ENCODE peak calls at places on chromosomes 7 and 10, in eight cellular contexts. U is ELR; K is effector CD4-positive, alpha-beta T cell; X is MM.1S; Y is activated CD4-positive, alpha-beta T cell treated with anti-CD3 and anti-CD28 coated beads for 48 hours; C is KBM-7; H is neural crest cell; W is suprapubic skin. A is an unnamed sample.

GRCh38 chr7:27923308-27923980 is 183.5 kb downstream of the TAX1BP1 start:
- DNase-seq in Y (no peak), H (no peak), U (no peak), W (no peak), K (no peak), C (no peak), X (no peak), A (no peak)

GRCh38 chr10:36026081-36026480 is 384.0 kb upstream of the FZD8 start:
- DNase-seq in C (no peak), U (peak), Y (no peak), H (no peak), W (no peak), K (no peak), X (no peak), A (no peak)

GRCh38 chr10:127345231-127345965 is 149.0 kb upstream of the INSYN2A start:
- DNase-seq in X (no peak), K (no peak), H (no peak), W (no peak), U (no peak), Y (no peak), C (no peak), A (no peak)

GRCh38 chr10:123804716-123805115 is 86.9 kb downstream of the CPXM2 start:
- DNase-seq in K (no peak), Y (no peak), U (peak), W (no peak), H (no peak), X (no peak), C (no peak), A (no peak)

GRCh38 chr7:27165089-27165654 is at the start of gene HOXA9:
- DNase-seq in W (peak), K (no peak), Y (no peak), X (no peak), C (peak), U (peak), H (no peak), A (no peak)

GRCh38 chr10:3068968-3069737 is 1.8 kb downstream of the PFKP start:
- DNase-seq in W (no peak), Y (peak), H (no peak), U (peak), X (no peak), C (peak), K (no peak), A (no peak)

GRCh38 chr7:39622609-39623311 is 612 bp upstream of the RALA start:
- DNase-seq in H (no peak), C (no peak), U (no peak), Y (no peak), K (no peak), X (no peak), W (no peak), A (no peak)

GRCh38 chr10:126663328-126663727 is 7.2 kb downstream of the C10orf90 start:
- DNase-seq in U (peak), W (no peak), C (peak), X (no peak), Y (peak), H (no peak), K (no peak), A (peak)

GRCh38 chr7:2049111-2049781 is 183.5 kb downstream of the MAD1L1 start:
- DNase-seq in H (no peak), W (no peak), U (no peak), C (no peak), Y (no peak), K (no peak), X (no peak), A (no peak)

GRCh38 chr7:106797937-106798336 is 67.1 kb upstream of the PIK3CG start:
- DNase-seq in K (no peak), C (no peak), U (no peak), X (no peak), H (no peak), Y (no peak), W (no peak), A (no peak)

GRCh38 chr7:106914018-106914607 is 49.0 kb downstream of the PIK3CG start:
- DNase-seq in W (no peak), X (no peak), Y (no peak), U (no peak), K (no peak), C (no peak), H (no peak), A (no peak)

GRCh38 chr7:46383605-46384004 is 462.5 kb upstream of the IGFBP3 start:
- DNase-seq in W (no peak), H (no peak), C (no peak), K (no peak), X (no peak), Y (no peak), U (peak), A (no peak)

GRCh38 chr7:149624006-149624405 is 126.4 kb upstream of the ZNF746 start:
- DNase-seq in U (peak), C (peak), Y (peak), H (no peak), W (no peak), X (peak), K (peak), A (peak)

GRCh38 chr7:105473163-105473562 is 48.9 kb downstream of the PUS7 start:
- DNase-seq in Y (no peak), X (no peak), H (no peak), W (no peak), C (no peak), K (no peak), U (peak), A (no peak)

GRCh38 chr10:55426138-55426537 is 625.1 kb upstream of the PCDH15 start:
- DNase-seq in K (no peak), W (no peak), U (no peak), Y (no peak), X (no peak), C (no peak), H (no peak), A (no peak)

GRCh38 chr7:128104109-128104742 is 73.0 kb upstream of the LRRC4 start:
- DNase-seq in H (no peak), K (no peak), U (no peak), C (peak), Y (no peak), X (no peak), W (no peak), A (no peak)

GRCh38 chr10:96089116-96089515 is 41.0 kb upstream of the ZNF518A start:
- DNase-seq in K (no peak), C (no peak), X (peak), H (no peak), Y (no peak), U (no peak), W (no peak), A (no peak)

GRCh38 chr10:95341716-95342130 is 50.9 kb upstream of the PDLIM1 start:
- DNase-seq in C (no peak), Y (no peak), H (no peak), X (no peak), K (no peak), U (peak), W (no peak), A (no peak)

GRCh38 chr7:117993377-117994003 is 120.2 kb upstream of the CTTNBP2 start:
- DNase-seq in Y (peak), K (no peak), H (peak), X (peak), U (peak), C (peak), W (no peak), A (peak)

GRCh38 chr7:136517971-136518370 is 350.5 kb upstream of the CHRM2 start:
- DNase-seq in H (no peak), K (no peak), Y (no peak), U (no peak), C (no peak), X (no peak), W (no peak), A (no peak)

GRCh38 chr7:39978252-39978934 is 28.3 kb downstream of the CDK13 start:
- DNase-seq in W (no peak), X (no peak), H (no peak), U (no peak), K (no peak), Y (no peak), C (peak), A (no peak)

GRCh38 chr7:28815369-28815927 is 142.7 kb downstream of the TRIL start:
- DNase-seq in X (peak), H (no peak), Y (no peak), K (no peak), C (no peak), U (no peak), W (no peak), A (no peak)

GRCh38 chr10:30857803-30858202 is 173.9 kb downstream of the ZNF438 start:
- DNase-seq in Y (no peak), C (no peak), U (no peak), H (no peak), X (no peak), W (peak), K (no peak), A (peak)

GRCh38 chr10:115950320-115950719 is 322.7 kb downstream of the GFRA1 start:
- DNase-seq in Y (no peak), C (no peak), H (no peak), K (no peak), U (no peak), X (no peak), W (no peak), A (no peak)

GRCh38 chr10:314871-315270 is 179.6 kb downstream of the ZMYND11 start:
- DNase-seq in H (no peak), X (no peak), K (no peak), Y (no peak), C (no peak), U (no peak), W (no peak), A (no peak)

GRCh38 chr10:58351616-58352578 is 17.1 kb downstream of the UBE2D1 start:
- DNase-seq in U (no peak), H (no peak), K (no peak), W (no peak), X (no peak), C (no peak), Y (no peak), A (no peak)

GRCh38 chr10:11865561-11865960 is 42.4 kb downstream of the PROSER2 start:
- DNase-seq in X (no peak), H (no peak), Y (no peak), W (no peak), C (no peak), U (no peak), K (no peak), A (no peak)

GRCh38 chr10:52755297-52756062 is 17.1 kb downstream of the MBL2 start:
- DNase-seq in U (no peak), W (no peak), K (no peak), H (no peak), X (no peak), Y (no peak), C (peak), A (peak)

GRCh38 chr7:137287651-137288258 is 55.8 kb downstream of the PTN start:
- DNase-seq in U (peak), K (no peak), H (no peak), Y (no peak), C (no peak), X (no peak), W (no peak), A (no peak)

GRCh38 chr7:129561677-129562424 is 49.7 kb upstream of the NRF1 start:
- DNase-seq in C (peak), K (no peak), U (no peak), Y (no peak), H (peak), W (no peak), X (no peak), A (no peak)

GRCh38 chr10:45464958-45465567 is 91.0 kb downstream of the ALOX5 start:
- DNase-seq in K (peak), U (peak), Y (peak), X (peak), W (no peak), C (peak), H (peak), A (peak)

GRCh38 chr7:63900394-63901203 is 98.0 kb upstream of the ZNF722 start:
- DNase-seq in Y (peak), H (no peak), X (peak), U (no peak), W (peak), K (peak), C (peak), A (peak)

GRCh38 chr7:159012353-159013069 is 132.2 kb downstream of the VIPR2 start:
- DNase-seq in K (no peak), X (no peak), Y (no peak), U (no peak), H (no peak), W (no peak), C (peak), A (peak)

GRCh38 chr7:36305226-36305625 is 84.4 kb upstream of the ANLN start:
- DNase-seq in K (no peak), Y (no peak), U (no peak), W (peak), C (no peak), X (no peak), H (no peak), A (no peak)

A was measured in putamen.